ENCODE peak calls at places on chromosomes 12 and 14, in seven cellular contexts. One of them, this sample, is unnamed. For H3K4me1, the result is how much of the 10 kb centered on the place peaks cover.

GRCh38 chr12:105433804-105434203 is 103.3 kb downstream of the C12orf75 start:
- DNase-seq in CD8-positive, alpha-beta memory T cell: no peak
- DNase-seq in uterus: no peak
- DNase-seq in neural progenitor cell: no peak
- DNase-seq in SJCRH30: no peak
- DNase-seq in GM23338: no peak
- DNase-seq in mucosa of descending colon: no peak
- DNase-seq in this sample: no peak

GRCh38 chr12:49055978-49056754 is 4.4 kb downstream of the KMT2D start:
- DNase-seq in GM23338: peak
- DNase-seq in SJCRH30: peak
- DNase-seq in mucosa of descending colon: peak
- DNase-seq in CD8-positive, alpha-beta memory T cell: peak
- DNase-seq in neural progenitor cell: peak
- DNase-seq in uterus: peak
- DNase-seq in this sample: peak

GRCh38 chr14:104442107-104442551 is 137.4 kb upstream of the C14orf180 start:
- DNase-seq in neural progenitor cell: no peak
- DNase-seq in SJCRH30: no peak
- DNase-seq in CD8-positive, alpha-beta memory T cell: no peak
- DNase-seq in mucosa of descending colon: no peak
- DNase-seq in uterus: no peak
- DNase-seq in GM23338: no peak
- DNase-seq in this sample: peak

GRCh38 chr14:70707138-70708038 is 65.7 kb downstream of the TTC9 start:
- DNase-seq in CD8-positive, alpha-beta memory T cell: no peak
- DNase-seq in SJCRH30: peak
- DNase-seq in neural progenitor cell: no peak
- DNase-seq in mucosa of descending colon: no peak
- DNase-seq in GM23338: peak
- DNase-seq in uterus: no peak
- DNase-seq in this sample: peak

GRCh38 chr14:94356379-94357056 is 31.9 kb downstream of the SERPINA1 start:
- DNase-seq in CD8-positive, alpha-beta memory T cell: no peak
- DNase-seq in neural progenitor cell: no peak
- DNase-seq in SJCRH30: no peak
- DNase-seq in uterus: no peak
- DNase-seq in GM23338: no peak
- DNase-seq in mucosa of descending colon: no peak
- DNase-seq in this sample: peak

GRCh38 chr14:68343534-68344093 is 449.3 kb downstream of the ZFP36L1 start:
- DNase-seq in GM23338: peak
- DNase-seq in SJCRH30: no peak
- DNase-seq in CD8-positive, alpha-beta memory T cell: no peak
- DNase-seq in uterus: no peak
- DNase-seq in neural progenitor cell: no peak
- DNase-seq in mucosa of descending colon: no peak
- DNase-seq in this sample: no peak

GRCh38 chr14:77122555-77123125 is 19.0 kb downstream of the ZDHHC22 start:
- DNase-seq in uterus: no peak
- DNase-seq in mucosa of descending colon: peak
- DNase-seq in SJCRH30: no peak
- DNase-seq in GM23338: no peak
- DNase-seq in CD8-positive, alpha-beta memory T cell: no peak
- DNase-seq in neural progenitor cell: no peak
- DNase-seq in this sample: no peak

GRCh38 chr12:87930033-87930432 is 99.2 kb downstream of the C12orf50 start:
- DNase-seq in CD8-positive, alpha-beta memory T cell: no peak
- DNase-seq in mucosa of descending colon: no peak
- DNase-seq in neural progenitor cell: no peak
- DNase-seq in SJCRH30: no peak
- DNase-seq in GM23338: no peak
- DNase-seq in uterus: no peak
- DNase-seq in this sample: no peak

GRCh38 chr14:67331368-67332125 is 28.1 kb downstream of the ATP6V1D start:
- DNase-seq in GM23338: no peak
- DNase-seq in neural progenitor cell: no peak
- DNase-seq in mucosa of descending colon: no peak
- DNase-seq in uterus: no peak
- DNase-seq in CD8-positive, alpha-beta memory T cell: no peak
- DNase-seq in SJCRH30: no peak
- DNase-seq in this sample: no peak

GRCh38 chr14:54338696-54339317 is 58.0 kb upstream of the CDKN3 start:
- DNase-seq in CD8-positive, alpha-beta memory T cell: no peak
- DNase-seq in GM23338: peak
- DNase-seq in mucosa of descending colon: peak
- DNase-seq in neural progenitor cell: peak
- DNase-seq in SJCRH30: peak
- DNase-seq in uterus: no peak
- DNase-seq in this sample: peak
- H3K4me1 ChIP-seq in CD8-positive, alpha-beta memory T cell: under half
- H3K4me1 ChIP-seq in GM23338: under half
- H3K4me1 ChIP-seq in mucosa of descending colon: under half
- H3K4me1 ChIP-seq in neural progenitor cell: under half
- H3K4me1 ChIP-seq in SJCRH30: under half
- H3K4me1 ChIP-seq in uterus: under half
- H3K4me1 ChIP-seq in this sample: under half

DNA sequence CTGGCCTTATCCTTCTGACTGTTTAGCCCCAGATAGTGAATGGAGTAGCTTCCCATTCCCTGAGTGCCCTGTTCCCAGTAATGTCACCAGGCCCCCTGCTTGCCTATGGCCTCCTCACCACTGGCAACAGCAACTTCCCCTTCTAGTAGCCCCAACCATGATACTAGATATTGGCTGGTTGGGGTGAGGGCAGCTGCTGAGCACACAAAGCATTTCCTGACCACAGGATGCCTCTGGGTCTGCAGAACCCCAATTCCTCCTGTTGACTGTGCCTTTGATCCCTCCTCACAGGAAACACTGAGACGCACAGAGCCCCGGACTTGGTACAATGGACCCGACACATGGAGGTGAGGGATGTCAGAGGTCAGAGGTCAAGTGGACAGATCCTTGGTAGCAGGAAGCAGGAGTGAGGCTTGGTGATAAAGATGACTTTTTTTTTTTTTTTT is 597 bp downstream of the SOAT2 start:
- DNase-seq in GM23338: no peak
- DNase-seq in neural progenitor cell: no peak
- DNase-seq in CD8-positive, alpha-beta memory T cell: no peak
- DNase-seq in mucosa of descending colon: no peak
- DNase-seq in uterus: no peak
- DNase-seq in SJCRH30: peak
- DNase-seq in this sample: no peak
- H3K4me1 ChIP-seq in GM23338: under half
- H3K4me1 ChIP-seq in neural progenitor cell: under half
- H3K4me1 ChIP-seq in CD8-positive, alpha-beta memory T cell: under half
- H3K4me1 ChIP-seq in mucosa of descending colon: under half
- H3K4me1 ChIP-seq in uterus: under half
- H3K4me1 ChIP-seq in SJCRH30: under half
- H3K4me1 ChIP-seq in this sample: under half

GRCh38 chr14:95522116-95522515 is 5.7 kb upstream of the SYNE3 start:
- DNase-seq in uterus: no peak
- DNase-seq in CD8-positive, alpha-beta memory T cell: no peak
- DNase-seq in mucosa of descending colon: no peak
- DNase-seq in neural progenitor cell: no peak
- DNase-seq in GM23338: no peak
- DNase-seq in SJCRH30: no peak
- DNase-seq in this sample: no peak

GRCh38 chr14:95522556-95522955 is 6.1 kb upstream of the SYNE3 start:
- DNase-seq in mucosa of descending colon: no peak
- DNase-seq in neural progenitor cell: no peak
- DNase-seq in GM23338: no peak
- DNase-seq in SJCRH30: no peak
- DNase-seq in CD8-positive, alpha-beta memory T cell: no peak
- DNase-seq in uterus: no peak
- DNase-seq in this sample: no peak

GRCh38 chr14:95520346-95520745 is 3.9 kb upstream of the SYNE3 start:
- DNase-seq in CD8-positive, alpha-beta memory T cell: no peak
- DNase-seq in GM23338: no peak
- DNase-seq in uterus: no peak
- DNase-seq in SJCRH30: no peak
- DNase-seq in neural progenitor cell: no peak
- DNase-seq in mucosa of descending colon: peak
- DNase-seq in this sample: no peak

GRCh38 chr14:95519699-95520098 is 3.2 kb upstream of the SYNE3 start:
- DNase-seq in GM23338: no peak
- DNase-seq in neural progenitor cell: no peak
- DNase-seq in CD8-positive, alpha-beta memory T cell: peak
- DNase-seq in SJCRH30: no peak
- DNase-seq in mucosa of descending colon: peak
- DNase-seq in uterus: peak
- DNase-seq in this sample: peak

GRCh38 chr14:95521001-95521400 is 4.6 kb upstream of the SYNE3 start:
- DNase-seq in SJCRH30: no peak
- DNase-seq in uterus: no peak
- DNase-seq in mucosa of descending colon: no peak
- DNase-seq in neural progenitor cell: no peak
- DNase-seq in GM23338: no peak
- DNase-seq in CD8-positive, alpha-beta memory T cell: no peak
- DNase-seq in this sample: no peak
- H3K4me1 ChIP-seq in SJCRH30: under half
- H3K4me1 ChIP-seq in uterus: under half
- H3K4me1 ChIP-seq in mucosa of descending colon: under half
- H3K4me1 ChIP-seq in neural progenitor cell: under half
- H3K4me1 ChIP-seq in GM23338: under half
- H3K4me1 ChIP-seq in CD8-positive, alpha-beta memory T cell: half or more
- H3K4me1 ChIP-seq in this sample: under half

DNA sequence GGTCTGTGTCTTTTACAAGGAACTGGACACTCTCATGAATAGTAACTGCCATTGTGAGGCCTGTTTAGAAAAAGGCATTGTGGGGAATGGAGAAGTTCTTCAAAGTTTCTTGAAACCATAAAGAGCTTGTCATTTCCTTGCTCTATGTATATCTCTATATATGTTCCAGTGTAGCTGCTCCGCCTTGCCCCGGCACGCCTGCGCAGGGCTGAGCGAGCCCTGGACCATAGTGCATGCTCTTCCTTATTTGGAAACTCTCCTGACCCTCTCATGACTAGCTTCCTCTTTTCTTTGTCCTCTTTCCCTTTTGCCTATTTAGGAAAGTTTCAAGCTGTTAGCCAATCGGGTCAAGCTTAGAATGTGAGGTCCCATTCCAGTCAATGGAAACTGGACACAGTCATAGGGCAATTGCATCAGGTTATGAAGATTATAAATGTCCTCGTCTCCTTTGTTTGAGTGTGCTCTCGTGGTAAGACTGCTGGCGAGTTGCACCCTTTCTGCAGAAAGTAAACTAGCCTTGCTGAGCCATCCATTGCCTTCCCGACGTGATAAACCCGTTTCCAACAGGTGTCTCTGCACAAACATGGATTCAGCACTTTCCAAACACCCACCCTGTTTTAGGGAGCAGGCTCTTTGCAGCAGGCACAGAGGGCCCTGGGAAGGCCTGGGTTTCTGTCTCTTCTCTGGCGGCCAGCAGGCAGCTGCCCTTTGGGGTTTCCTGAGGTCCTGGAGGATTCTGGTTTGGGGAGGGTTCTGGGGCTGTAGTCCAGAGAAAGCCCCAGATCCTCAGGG is 30.9 kb downstream of the CCDC92 start:
- DNase-seq in uterus: no peak
- DNase-seq in GM23338: no peak
- DNase-seq in neural progenitor cell: no peak
- DNase-seq in SJCRH30: no peak
- DNase-seq in mucosa of descending colon: no peak
- DNase-seq in CD8-positive, alpha-beta memory T cell: no peak
- DNase-seq in this sample: no peak
- H3K4me1 ChIP-seq in uterus: under half
- H3K4me1 ChIP-seq in GM23338: under half
- H3K4me1 ChIP-seq in neural progenitor cell: under half
- H3K4me1 ChIP-seq in SJCRH30: under half
- H3K4me1 ChIP-seq in mucosa of descending colon: under half
- H3K4me1 ChIP-seq in CD8-positive, alpha-beta memory T cell: under half
- H3K4me1 ChIP-seq in this sample: under half

DNA sequence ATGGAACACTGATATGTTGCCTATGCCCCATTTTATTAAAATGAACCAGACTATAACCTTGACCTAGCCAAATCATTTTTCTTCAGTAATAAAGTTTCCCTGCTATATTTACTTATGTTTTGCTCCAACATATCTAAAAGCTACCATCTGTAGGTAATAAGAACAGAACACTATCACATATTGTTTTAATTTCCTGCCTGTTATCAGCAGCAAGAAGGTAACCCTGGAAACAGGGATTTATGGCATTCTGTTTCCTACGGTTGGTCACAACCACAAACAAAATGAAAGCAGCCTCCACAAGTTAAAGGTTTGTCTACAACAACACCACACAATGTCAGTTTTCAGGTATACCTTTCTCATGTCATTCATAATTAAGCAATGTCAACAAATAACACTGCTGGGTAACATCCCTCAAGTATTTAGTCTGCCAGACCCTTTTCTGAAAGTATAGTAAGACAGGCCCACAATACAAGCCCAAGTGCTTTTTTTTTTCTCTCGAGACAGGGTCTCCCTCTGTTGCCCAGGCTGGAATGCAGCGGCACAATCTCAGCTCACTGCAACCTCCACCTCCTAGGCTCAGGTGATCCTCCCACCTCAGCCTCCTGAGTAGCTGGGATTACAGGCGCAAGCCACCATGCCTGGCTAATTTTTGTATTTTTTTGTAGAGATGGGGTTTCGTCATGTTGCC is 25.5 kb downstream of the GCH1 start:
- DNase-seq in SJCRH30: no peak
- DNase-seq in GM23338: no peak
- DNase-seq in CD8-positive, alpha-beta memory T cell: no peak
- DNase-seq in uterus: no peak
- DNase-seq in mucosa of descending colon: no peak
- DNase-seq in neural progenitor cell: no peak
- DNase-seq in this sample: no peak
- H3K4me1 ChIP-seq in SJCRH30: under half
- H3K4me1 ChIP-seq in GM23338: under half
- H3K4me1 ChIP-seq in CD8-positive, alpha-beta memory T cell: under half
- H3K4me1 ChIP-seq in uterus: under half
- H3K4me1 ChIP-seq in mucosa of descending colon: under half
- H3K4me1 ChIP-seq in neural progenitor cell: under half
- H3K4me1 ChIP-seq in this sample: under half

GRCh38 chr14:93045211-93045674 is 70.5 kb downstream of the ITPK1 start:
- DNase-seq in mucosa of descending colon: no peak
- DNase-seq in CD8-positive, alpha-beta memory T cell: no peak
- DNase-seq in uterus: no peak
- DNase-seq in GM23338: peak
- DNase-seq in SJCRH30: peak
- DNase-seq in neural progenitor cell: peak
- DNase-seq in this sample: no peak

GRCh38 chr14:93042968-93043940 is 72.5 kb downstream of the ITPK1 start:
- DNase-seq in mucosa of descending colon: peak
- DNase-seq in CD8-positive, alpha-beta memory T cell: no peak
- DNase-seq in neural progenitor cell: no peak
- DNase-seq in GM23338: no peak
- DNase-seq in uterus: no peak
- DNase-seq in SJCRH30: peak
- DNase-seq in this sample: peak

GRCh38 chr14:93044601-93045000 is 71.1 kb downstream of the ITPK1 start:
- DNase-seq in SJCRH30: no peak
- DNase-seq in GM23338: no peak
- DNase-seq in mucosa of descending colon: peak
- DNase-seq in uterus: no peak
- DNase-seq in neural progenitor cell: no peak
- DNase-seq in CD8-positive, alpha-beta memory T cell: no peak
- DNase-seq in this sample: no peak

GRCh38 chr14:93045965-93046695 is 69.6 kb downstream of the ITPK1 start:
- DNase-seq in GM23338: no peak
- DNase-seq in neural progenitor cell: no peak
- DNase-seq in uterus: no peak
- DNase-seq in SJCRH30: no peak
- DNase-seq in mucosa of descending colon: peak
- DNase-seq in CD8-positive, alpha-beta memory T cell: no peak
- DNase-seq in this sample: no peak

GRCh38 chr14:93044116-93044515 is 71.6 kb downstream of the ITPK1 start:
- DNase-seq in CD8-positive, alpha-beta memory T cell: no peak
- DNase-seq in neural progenitor cell: no peak
- DNase-seq in GM23338: no peak
- DNase-seq in uterus: no peak
- DNase-seq in SJCRH30: no peak
- DNase-seq in mucosa of descending colon: no peak
- DNase-seq in this sample: no peak
- H3K4me1 ChIP-seq in CD8-positive, alpha-beta memory T cell: under half
- H3K4me1 ChIP-seq in neural progenitor cell: under half
- H3K4me1 ChIP-seq in GM23338: half or more
- H3K4me1 ChIP-seq in uterus: under half
- H3K4me1 ChIP-seq in SJCRH30: under half
- H3K4me1 ChIP-seq in mucosa of descending colon: half or more
- H3K4me1 ChIP-seq in this sample: half or more